ENCODE peak calls at places on chromosome 5, in seven cellular contexts. W is neural crest cell; S is neural progenitor cell; Y is NCI-H1694 treated with DMSO at 0.1 percent for 48 hours; D is brain microvascular endothelial cell; J is CD8-positive, alpha-beta T cell; H is NCI-H1417. E is an unnamed sample.

GRCh38 chr5:117547192-117547591 is 972.6 kb upstream of the SEMA6A start:
- DNase-seq in D (no peak), J (no peak), H (no peak), W (no peak), Y (no peak), S (no peak), E (no peak)

GRCh38 chr5:132446621-132447020 is 44.0 kb downstream of the IRF1 start:
- DNase-seq in Y (no peak), D (no peak), J (no peak), W (no peak), S (no peak), H (no peak), E (no peak)

GRCh38 chr5:54307583-54307982 is 2.8 kb downstream of the ARL15 start:
- DNase-seq in J (no peak), W (no peak), Y (no peak), H (no peak), D (no peak), S (no peak), E (no peak)

GRCh38 chr5:132546108-132546507 is 2.8 kb upstream of the IL5 start:
- DNase-seq in D (no peak), H (no peak), Y (no peak), S (no peak), W (no peak), J (no peak), E (no peak)

GRCh38 chr5:107502711-107503110 is 168.0 kb downstream of the EFNA5 start:
- DNase-seq in Y (peak), W (no peak), S (no peak), D (no peak), H (peak), J (no peak), E (no peak)

GRCh38 chr5:110288766-110289165 is 437.7 kb downstream of the TMEM232 start:
- DNase-seq in J (no peak), Y (no peak), W (no peak), D (no peak), S (no peak), H (no peak), E (no peak)

GRCh38 chr5:167072225-167072624 is 1219.2 kb upstream of the WWC1 start:
- DNase-seq in H (no peak), S (no peak), W (no peak), J (no peak), Y (no peak), D (no peak), E (no peak)

GRCh38 chr5:14821721-14822120 is 49.9 kb downstream of the ANKH start:
- DNase-seq in Y (no peak), J (no peak), H (no peak), W (no peak), D (no peak), S (no peak), E (no peak)

GRCh38 chr5:127833999-127834953 is 131.1 kb downstream of the CCDC192 start:
- DNase-seq in Y (no peak), D (no peak), J (no peak), S (peak), H (peak), W (no peak), E (no peak)

GRCh38 chr5:119315516-119315949 is 40.3 kb upstream of the TNFAIP8 start:
- DNase-seq in D (no peak), S (no peak), W (no peak), H (no peak), Y (peak), J (peak), E (peak)

E was measured in activated gamma-delta T cell treated with Interleukin-2 at 50 U/mL for 16 hours.